ENCODE peak calls at places on chromosomes 5 and 9, in six cellular contexts. One of them, this sample, is unnamed. For H3K4me1, the result is how much of the 10 kb centered on the place peaks cover.

GRCh38 chr5:74490814-74491213 is 149.7 kb downstream of the ENC1 start:
- DNase-seq in heart right ventricle: no peak
- DNase-seq in lower lobe of right lung: no peak
- DNase-seq in CD8-positive, alpha-beta memory T cell: no peak
- DNase-seq in SJSA1: no peak
- DNase-seq in neural progenitor cell: no peak
- DNase-seq in this sample: no peak

GRCh38 chr5:21419383-21419782 is 1431.4 kb upstream of the CDH18 start:
- DNase-seq in CD8-positive, alpha-beta memory T cell: no peak
- DNase-seq in heart right ventricle: no peak
- DNase-seq in neural progenitor cell: no peak
- DNase-seq in lower lobe of right lung: no peak
- DNase-seq in SJSA1: no peak
- DNase-seq in this sample: no peak

GRCh38 chr9:76895186-76895585 is 10.7 kb downstream of the PRUNE2 start:
- DNase-seq in lower lobe of right lung: no peak
- DNase-seq in CD8-positive, alpha-beta memory T cell: no peak
- DNase-seq in heart right ventricle: no peak
- DNase-seq in neural progenitor cell: no peak
- DNase-seq in SJSA1: no peak
- DNase-seq in this sample: no peak

GRCh38 chr5:173293817-173294672 is 34.2 kb downstream of the STC2 start:
- DNase-seq in SJSA1: peak
- DNase-seq in lower lobe of right lung: peak
- DNase-seq in CD8-positive, alpha-beta memory T cell: peak
- DNase-seq in neural progenitor cell: peak
- DNase-seq in heart right ventricle: peak
- DNase-seq in this sample: peak

GRCh38 chr9:6870650-6871477 is 113.1 kb downstream of the KDM4C start:
- DNase-seq in heart right ventricle: no peak
- DNase-seq in SJSA1: no peak
- DNase-seq in lower lobe of right lung: no peak
- DNase-seq in CD8-positive, alpha-beta memory T cell: no peak
- DNase-seq in neural progenitor cell: no peak
- DNase-seq in this sample: no peak

GRCh38 chr5:14237313-14238086 is 94.4 kb downstream of the TRIO start:
- DNase-seq in neural progenitor cell: no peak
- DNase-seq in CD8-positive, alpha-beta memory T cell: no peak
- DNase-seq in SJSA1: no peak
- DNase-seq in lower lobe of right lung: no peak
- DNase-seq in heart right ventricle: no peak
- DNase-seq in this sample: no peak

GRCh38 chr9:116572095-116572748 is 114.9 kb upstream of the TRIM32 start:
- DNase-seq in SJSA1: peak
- DNase-seq in CD8-positive, alpha-beta memory T cell: no peak
- DNase-seq in lower lobe of right lung: peak
- DNase-seq in heart right ventricle: peak
- DNase-seq in neural progenitor cell: peak
- DNase-seq in this sample: peak

GRCh38 chr9:114521846-114522245 is 16.6 kb upstream of the WHRN start:
- DNase-seq in SJSA1: no peak
- DNase-seq in neural progenitor cell: no peak
- DNase-seq in heart right ventricle: no peak
- DNase-seq in lower lobe of right lung: no peak
- DNase-seq in CD8-positive, alpha-beta memory T cell: no peak
- DNase-seq in this sample: no peak

GRCh38 chr9:93256878-93257807 is 73.2 kb downstream of the WNK2 start:
- DNase-seq in SJSA1: no peak
- DNase-seq in heart right ventricle: no peak
- DNase-seq in CD8-positive, alpha-beta memory T cell: no peak
- DNase-seq in lower lobe of right lung: peak
- DNase-seq in neural progenitor cell: no peak
- DNase-seq in this sample: peak

GRCh38 chr5:69372394-69372793 is 2.8 kb downstream of the RAD17 start:
- DNase-seq in heart right ventricle: no peak
- DNase-seq in CD8-positive, alpha-beta memory T cell: no peak
- DNase-seq in lower lobe of right lung: no peak
- DNase-seq in neural progenitor cell: no peak
- DNase-seq in SJSA1: no peak
- DNase-seq in this sample: no peak
- H3K4me1 ChIP-seq in heart right ventricle: under half
- H3K4me1 ChIP-seq in CD8-positive, alpha-beta memory T cell: under half
- H3K4me1 ChIP-seq in lower lobe of right lung: under half
- H3K4me1 ChIP-seq in neural progenitor cell: under half
- H3K4me1 ChIP-seq in SJSA1: under half
- H3K4me1 ChIP-seq in this sample: under half

DNA sequence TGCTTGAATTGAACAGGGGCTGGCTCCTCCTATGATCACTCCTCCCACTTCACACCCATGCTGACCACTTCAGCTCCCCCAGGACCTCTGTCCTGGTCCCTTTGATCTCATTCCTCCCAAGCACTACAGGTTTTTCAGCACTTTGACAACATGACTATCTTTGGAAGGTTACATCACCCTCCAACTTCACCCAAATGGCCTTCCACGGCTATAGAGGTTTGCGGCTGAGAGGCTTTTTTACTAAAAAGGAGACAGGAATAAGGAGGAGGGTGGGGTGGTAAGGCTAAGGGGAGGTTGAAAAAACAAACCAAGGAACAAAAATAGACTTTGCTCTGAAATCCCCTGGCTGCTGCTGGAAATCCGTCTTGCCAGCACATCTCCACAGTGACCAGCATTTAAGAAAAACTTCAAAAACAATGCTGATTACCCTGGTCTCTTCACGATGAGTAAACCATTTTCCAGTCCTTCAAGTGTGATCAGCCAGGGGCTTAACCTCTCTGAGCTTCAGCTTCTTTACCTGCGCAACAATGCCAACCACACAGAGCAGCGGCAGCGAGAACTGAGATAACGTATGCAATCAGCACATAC is 102.7 kb downstream of the DPYSL3 start:
- DNase-seq in heart right ventricle: no peak
- DNase-seq in lower lobe of right lung: no peak
- DNase-seq in SJSA1: peak
- DNase-seq in CD8-positive, alpha-beta memory T cell: no peak
- DNase-seq in neural progenitor cell: no peak
- DNase-seq in this sample: no peak
- H3K4me1 ChIP-seq in heart right ventricle: half or more
- H3K4me1 ChIP-seq in lower lobe of right lung: half or more
- H3K4me1 ChIP-seq in SJSA1: half or more
- H3K4me1 ChIP-seq in CD8-positive, alpha-beta memory T cell: under half
- H3K4me1 ChIP-seq in neural progenitor cell: under half
- H3K4me1 ChIP-seq in this sample: under half

DNA sequence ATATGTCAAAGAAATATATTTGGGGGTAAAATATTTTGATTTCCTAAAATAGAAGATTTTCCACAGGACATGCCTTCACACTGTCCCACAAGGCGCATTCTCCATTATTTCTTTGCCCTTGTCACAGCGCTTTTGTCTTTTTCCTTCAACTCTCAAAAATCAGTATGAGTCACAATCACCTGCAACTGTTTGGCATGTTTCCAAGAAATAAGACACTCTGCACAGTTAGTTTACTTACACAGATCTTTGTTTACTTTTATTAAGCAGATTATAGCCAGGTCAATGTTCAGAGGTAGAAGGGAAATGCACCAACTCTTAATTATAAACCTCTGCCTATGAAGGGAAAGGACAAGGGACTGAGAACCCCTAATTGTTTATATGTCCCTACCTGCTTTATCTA is 9.5 kb downstream of the CEMIP2 start:
- DNase-seq in SJSA1: no peak
- DNase-seq in heart right ventricle: no peak
- DNase-seq in lower lobe of right lung: no peak
- DNase-seq in CD8-positive, alpha-beta memory T cell: no peak
- DNase-seq in neural progenitor cell: no peak
- DNase-seq in this sample: no peak
- H3K4me1 ChIP-seq in SJSA1: under half
- H3K4me1 ChIP-seq in heart right ventricle: under half
- H3K4me1 ChIP-seq in lower lobe of right lung: half or more
- H3K4me1 ChIP-seq in CD8-positive, alpha-beta memory T cell: half or more
- H3K4me1 ChIP-seq in neural progenitor cell: half or more
- H3K4me1 ChIP-seq in this sample: under half

GRCh38 chr5:133245191-133246052 is 193.6 kb downstream of the HSPA4 start:
- DNase-seq in neural progenitor cell: no peak
- DNase-seq in lower lobe of right lung: peak
- DNase-seq in CD8-positive, alpha-beta memory T cell: no peak
- DNase-seq in heart right ventricle: no peak
- DNase-seq in SJSA1: peak
- DNase-seq in this sample: no peak

GRCh38 chr5:133246053-133246370 is 194.2 kb downstream of the HSPA4 start:
- DNase-seq in heart right ventricle: no peak
- DNase-seq in CD8-positive, alpha-beta memory T cell: no peak
- DNase-seq in neural progenitor cell: no peak
- DNase-seq in SJSA1: no peak
- DNase-seq in lower lobe of right lung: peak
- DNase-seq in this sample: no peak

GRCh38 chr5:133247145-133247709 is 195.4 kb downstream of the HSPA4 start:
- DNase-seq in heart right ventricle: no peak
- DNase-seq in CD8-positive, alpha-beta memory T cell: no peak
- DNase-seq in neural progenitor cell: no peak
- DNase-seq in lower lobe of right lung: no peak
- DNase-seq in SJSA1: no peak
- DNase-seq in this sample: no peak

GRCh38 chr5:133247881-133248642 is 196.2 kb downstream of the HSPA4 start:
- DNase-seq in heart right ventricle: no peak
- DNase-seq in SJSA1: peak
- DNase-seq in neural progenitor cell: peak
- DNase-seq in lower lobe of right lung: peak
- DNase-seq in CD8-positive, alpha-beta memory T cell: no peak
- DNase-seq in this sample: peak

GRCh38 chr5:133246376-133247144 is 194.7 kb downstream of the HSPA4 start:
- DNase-seq in lower lobe of right lung: peak
- DNase-seq in CD8-positive, alpha-beta memory T cell: no peak
- DNase-seq in SJSA1: peak
- DNase-seq in heart right ventricle: no peak
- DNase-seq in neural progenitor cell: no peak
- DNase-seq in this sample: no peak
- H3K4me1 ChIP-seq in lower lobe of right lung: under half
- H3K4me1 ChIP-seq in CD8-positive, alpha-beta memory T cell: under half
- H3K4me1 ChIP-seq in SJSA1: half or more
- H3K4me1 ChIP-seq in heart right ventricle: under half
- H3K4me1 ChIP-seq in neural progenitor cell: under half
- H3K4me1 ChIP-seq in this sample: under half

This sample was measured in psoas muscle.